ENCODE peak calls at places on chromosomes 13 and 19, in seven cellular contexts. One of them, this sample, is unnamed.
A peak's percentile ranks its signal among the peaks of the same experiment; 100 is the strongest.

GRCh38 chr13:105333416-105333815 is 1202.0 kb downstream of the EFNB2 start:
- DNase-seq in lung: no peak
- DNase-seq in SK-N-SH: no peak
- DNase-seq in upper lobe of left lung: no peak
- DNase-seq in mucosa of descending colon: no peak
- DNase-seq in progenitor cell of endocrine pancreas: no peak
- DNase-seq in tibial nerve: no peak
- DNase-seq in this sample: no peak

GRCh38 chr19:1130801-1131717 is 27.3 kb downstream of the GPX4 start:
- DNase-seq in lung: no peak
- DNase-seq in SK-N-SH: no peak
- DNase-seq in upper lobe of left lung: no peak
- DNase-seq in mucosa of descending colon: peak; percentile 85
- DNase-seq in progenitor cell of endocrine pancreas: no peak
- DNase-seq in tibial nerve: no peak
- DNase-seq in this sample: no peak

GRCh38 chr13:34588362-34588761 is 353.7 kb upstream of the NBEA start:
- DNase-seq in lung: no peak
- DNase-seq in SK-N-SH: no peak
- DNase-seq in upper lobe of left lung: no peak
- DNase-seq in mucosa of descending colon: no peak
- DNase-seq in progenitor cell of endocrine pancreas: no peak
- DNase-seq in tibial nerve: no peak
- DNase-seq in this sample: no peak

GRCh38 chr13:113636266-113636963 is 21.6 kb downstream of the ATP4B start:
- DNase-seq in lung: no peak
- DNase-seq in SK-N-SH: no peak
- DNase-seq in upper lobe of left lung: peak; percentile 4
- DNase-seq in mucosa of descending colon: no peak
- DNase-seq in progenitor cell of endocrine pancreas: no peak
- DNase-seq in tibial nerve: no peak
- DNase-seq in this sample: no peak

GRCh38 chr13:107025991-107026390 is 458.1 kb upstream of the ARGLU1 start:
- DNase-seq in lung: peak; percentile 39
- DNase-seq in SK-N-SH: no peak
- DNase-seq in upper lobe of left lung: peak; percentile 48
- DNase-seq in mucosa of descending colon: no peak
- DNase-seq in progenitor cell of endocrine pancreas: no peak
- DNase-seq in tibial nerve: no peak
- DNase-seq in this sample: no peak

GRCh38 chr19:4284974-4285373 is 5.9 kb downstream of the SHD start:
- DNase-seq in lung: no peak
- DNase-seq in SK-N-SH: no peak
- DNase-seq in upper lobe of left lung: no peak
- DNase-seq in mucosa of descending colon: no peak
- DNase-seq in progenitor cell of endocrine pancreas: no peak
- DNase-seq in tibial nerve: no peak
- DNase-seq in this sample: no peak

GRCh38 chr19:32453736-32454135 is 48.2 kb downstream of the DPY19L3 start:
- DNase-seq in lung: no peak
- DNase-seq in SK-N-SH: no peak
- DNase-seq in upper lobe of left lung: no peak
- DNase-seq in mucosa of descending colon: no peak
- DNase-seq in progenitor cell of endocrine pancreas: no peak
- DNase-seq in tibial nerve: no peak
- DNase-seq in this sample: no peak

GRCh38 chr19:39304701-39305571 is 8.7 kb downstream of the IFNL1 start:
- DNase-seq in lung: no peak
- DNase-seq in SK-N-SH: no peak
- DNase-seq in upper lobe of left lung: no peak
- DNase-seq in mucosa of descending colon: no peak
- DNase-seq in progenitor cell of endocrine pancreas: no peak
- DNase-seq in tibial nerve: no peak
- DNase-seq in this sample: no peak

GRCh38 chr13:113029487-113030258 is 60.7 kb downstream of the MCF2L start:
- DNase-seq in lung: no peak
- DNase-seq in SK-N-SH: peak; percentile 92
- DNase-seq in upper lobe of left lung: no peak
- DNase-seq in mucosa of descending colon: no peak
- DNase-seq in progenitor cell of endocrine pancreas: peak; percentile 79
- DNase-seq in tibial nerve: no peak
- DNase-seq in this sample: peak; percentile 86

GRCh38 chr19:29260477-29261317 is 47.7 kb upstream of the UQCRFS1 start:
- DNase-seq in lung: no peak
- DNase-seq in SK-N-SH: peak; percentile 52
- DNase-seq in upper lobe of left lung: no peak
- DNase-seq in mucosa of descending colon: no peak
- DNase-seq in progenitor cell of endocrine pancreas: peak; percentile 23
- DNase-seq in tibial nerve: no peak
- DNase-seq in this sample: peak; percentile 53

GRCh38 chr13:73842621-73843020 is 291.6 kb downstream of the KLF12 start:
- DNase-seq in lung: no peak
- DNase-seq in SK-N-SH: no peak
- DNase-seq in upper lobe of left lung: no peak
- DNase-seq in mucosa of descending colon: no peak
- DNase-seq in progenitor cell of endocrine pancreas: no peak
- DNase-seq in tibial nerve: no peak
- DNase-seq in this sample: no peak

GRCh38 chr19:55488986-55489710 is 912 bp downstream of the SSC5D start:
- DNase-seq in lung: no peak
- DNase-seq in SK-N-SH: peak; percentile 62
- DNase-seq in upper lobe of left lung: no peak
- DNase-seq in mucosa of descending colon: peak; percentile 50
- DNase-seq in progenitor cell of endocrine pancreas: no peak
- DNase-seq in tibial nerve: no peak
- DNase-seq in this sample: no peak

GRCh38 chr19:51476164-51476563 is 2.2 kb upstream of the CEACAM18 start:
- DNase-seq in lung: no peak
- DNase-seq in SK-N-SH: no peak
- DNase-seq in upper lobe of left lung: no peak
- DNase-seq in mucosa of descending colon: no peak
- DNase-seq in progenitor cell of endocrine pancreas: no peak
- DNase-seq in tibial nerve: no peak
- DNase-seq in this sample: no peak

GRCh38 chr19:51480590-51480989 is 2.3 kb downstream of the CEACAM18 start:
- DNase-seq in lung: no peak
- DNase-seq in SK-N-SH: no peak
- DNase-seq in upper lobe of left lung: no peak
- DNase-seq in mucosa of descending colon: no peak
- DNase-seq in progenitor cell of endocrine pancreas: peak; percentile 37
- DNase-seq in tibial nerve: no peak
- DNase-seq in this sample: peak; percentile 50

GRCh38 chr19:51477343-51477742 is 996 bp upstream of the CEACAM18 start:
- DNase-seq in lung: no peak
- DNase-seq in SK-N-SH: no peak
- DNase-seq in upper lobe of left lung: no peak
- DNase-seq in mucosa of descending colon: no peak
- DNase-seq in progenitor cell of endocrine pancreas: no peak
- DNase-seq in tibial nerve: no peak
- DNase-seq in this sample: no peak

GRCh38 chr19:51479531-51480331 is 1.4 kb downstream of the CEACAM18 start:
- DNase-seq in lung: no peak
- DNase-seq in SK-N-SH: no peak
- DNase-seq in upper lobe of left lung: no peak
- DNase-seq in mucosa of descending colon: no peak
- DNase-seq in progenitor cell of endocrine pancreas: no peak
- DNase-seq in tibial nerve: no peak
- DNase-seq in this sample: no peak

DNA sequence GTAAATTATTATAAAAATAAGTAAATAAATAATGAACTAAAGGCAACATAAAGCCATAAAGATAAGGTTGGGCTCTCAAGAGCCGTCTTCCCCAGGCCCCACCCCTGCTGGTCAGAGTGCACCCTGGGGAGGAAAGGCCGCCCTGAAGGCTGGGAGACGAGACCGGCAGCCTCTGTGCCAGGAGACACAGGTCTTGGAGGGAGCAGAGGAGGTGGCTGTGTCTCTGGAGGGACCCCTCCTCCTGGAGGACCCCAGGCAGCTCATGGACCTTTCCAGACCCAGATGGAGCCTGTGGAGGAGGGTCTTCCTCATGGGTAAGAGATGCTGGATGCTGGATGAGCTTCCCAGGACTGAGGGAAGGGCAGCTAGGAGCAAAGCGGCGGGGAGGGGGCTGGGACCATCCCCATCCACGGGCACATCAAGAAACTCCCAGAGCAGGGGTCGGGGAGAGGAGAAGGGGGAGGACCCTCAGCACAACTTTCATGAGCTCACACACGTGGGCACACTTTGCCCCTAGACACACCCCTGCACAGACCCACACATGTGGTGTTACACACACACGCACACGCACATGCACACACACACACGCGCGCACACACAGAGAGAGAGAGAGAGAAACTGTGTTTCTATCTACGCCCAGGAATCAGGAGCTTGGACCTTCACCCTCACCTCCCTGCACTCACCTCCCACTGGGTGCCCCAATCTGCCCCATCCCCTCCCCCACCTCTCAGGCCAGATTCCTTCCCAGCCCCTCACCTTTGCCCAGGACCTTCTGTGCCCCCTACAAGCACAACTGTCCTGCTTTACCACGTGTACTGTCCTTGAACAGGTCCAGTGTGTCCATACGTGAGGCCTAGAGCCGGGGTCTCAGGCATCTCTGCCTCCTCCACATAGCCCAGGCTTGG is at the start of gene CEACAM18:
- DNase-seq in lung: no peak
- DNase-seq in SK-N-SH: no peak
- DNase-seq in upper lobe of left lung: no peak
- DNase-seq in mucosa of descending colon: no peak
- DNase-seq in progenitor cell of endocrine pancreas: no peak
- DNase-seq in tibial nerve: no peak
- DNase-seq in this sample: no peak
- TF ChIP-seq CTCF in lung: no peak
- TF ChIP-seq CTCF in SK-N-SH: no peak
- TF ChIP-seq CTCF in upper lobe of left lung: no peak
- TF ChIP-seq CTCF in mucosa of descending colon: no peak
- TF ChIP-seq CTCF in progenitor cell of endocrine pancreas: no peak
- TF ChIP-seq CTCF in tibial nerve: no peak
- TF ChIP-seq CTCF in this sample: no peak

GRCh38 chr19:2782936-2783780 is at the start of gene SGTA:
- DNase-seq in lung: peak; percentile 98
- DNase-seq in SK-N-SH: peak; percentile 99
- DNase-seq in upper lobe of left lung: peak; percentile 99
- DNase-seq in mucosa of descending colon: peak; percentile 98
- DNase-seq in progenitor cell of endocrine pancreas: peak; percentile 96
- DNase-seq in tibial nerve: peak; percentile 99
- DNase-seq in this sample: peak; percentile 94
- TF ChIP-seq CTCF in lung: peak; percentile 55
- TF ChIP-seq CTCF in SK-N-SH: peak; percentile 38
- TF ChIP-seq CTCF in upper lobe of left lung: peak; percentile 67
- TF ChIP-seq CTCF in mucosa of descending colon: peak; percentile 43
- TF ChIP-seq CTCF in progenitor cell of endocrine pancreas: peak; percentile 48
- TF ChIP-seq CTCF in tibial nerve: peak; percentile 78
- TF ChIP-seq CTCF in this sample: peak; percentile 54

DNA sequence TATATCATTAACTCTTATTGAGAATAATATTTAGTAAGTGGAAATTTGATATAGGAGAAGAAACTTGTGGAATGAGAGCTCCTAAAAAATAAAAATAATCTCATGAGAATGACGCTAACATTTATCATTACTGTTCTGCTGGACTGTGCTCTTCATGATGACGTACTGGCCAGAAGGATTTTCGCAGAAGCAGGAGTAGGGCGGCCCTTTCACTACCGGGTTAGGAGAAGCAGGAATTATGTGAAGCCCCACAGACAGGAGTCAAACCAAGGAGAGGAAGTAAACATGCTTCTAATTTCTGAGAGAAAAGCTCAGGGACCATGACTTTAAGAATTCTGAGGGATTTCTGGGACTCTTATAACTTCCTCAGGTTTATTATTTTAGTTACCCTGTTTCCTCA is 195.1 kb downstream of the VWA8 start:
- DNase-seq in lung: no peak
- DNase-seq in SK-N-SH: no peak
- DNase-seq in upper lobe of left lung: no peak
- DNase-seq in mucosa of descending colon: no peak
- DNase-seq in progenitor cell of endocrine pancreas: no peak
- DNase-seq in tibial nerve: no peak
- DNase-seq in this sample: no peak
- TF ChIP-seq CTCF in lung: no peak
- TF ChIP-seq CTCF in SK-N-SH: no peak
- TF ChIP-seq CTCF in upper lobe of left lung: no peak
- TF ChIP-seq CTCF in mucosa of descending colon: no peak
- TF ChIP-seq CTCF in progenitor cell of endocrine pancreas: no peak
- TF ChIP-seq CTCF in tibial nerve: no peak
- TF ChIP-seq CTCF in this sample: no peak

GRCh38 chr13:85582890-85583289 is 216.3 kb downstream of the SLITRK6 start:
- DNase-seq in lung: no peak
- DNase-seq in SK-N-SH: no peak
- DNase-seq in upper lobe of left lung: no peak
- DNase-seq in mucosa of descending colon: no peak
- DNase-seq in progenitor cell of endocrine pancreas: no peak
- DNase-seq in tibial nerve: no peak
- DNase-seq in this sample: no peak
- TF ChIP-seq CTCF in lung: no peak
- TF ChIP-seq CTCF in SK-N-SH: no peak
- TF ChIP-seq CTCF in upper lobe of left lung: no peak
- TF ChIP-seq CTCF in mucosa of descending colon: no peak
- TF ChIP-seq CTCF in progenitor cell of endocrine pancreas: no peak
- TF ChIP-seq CTCF in tibial nerve: no peak
- TF ChIP-seq CTCF in this sample: no peak

DNA sequence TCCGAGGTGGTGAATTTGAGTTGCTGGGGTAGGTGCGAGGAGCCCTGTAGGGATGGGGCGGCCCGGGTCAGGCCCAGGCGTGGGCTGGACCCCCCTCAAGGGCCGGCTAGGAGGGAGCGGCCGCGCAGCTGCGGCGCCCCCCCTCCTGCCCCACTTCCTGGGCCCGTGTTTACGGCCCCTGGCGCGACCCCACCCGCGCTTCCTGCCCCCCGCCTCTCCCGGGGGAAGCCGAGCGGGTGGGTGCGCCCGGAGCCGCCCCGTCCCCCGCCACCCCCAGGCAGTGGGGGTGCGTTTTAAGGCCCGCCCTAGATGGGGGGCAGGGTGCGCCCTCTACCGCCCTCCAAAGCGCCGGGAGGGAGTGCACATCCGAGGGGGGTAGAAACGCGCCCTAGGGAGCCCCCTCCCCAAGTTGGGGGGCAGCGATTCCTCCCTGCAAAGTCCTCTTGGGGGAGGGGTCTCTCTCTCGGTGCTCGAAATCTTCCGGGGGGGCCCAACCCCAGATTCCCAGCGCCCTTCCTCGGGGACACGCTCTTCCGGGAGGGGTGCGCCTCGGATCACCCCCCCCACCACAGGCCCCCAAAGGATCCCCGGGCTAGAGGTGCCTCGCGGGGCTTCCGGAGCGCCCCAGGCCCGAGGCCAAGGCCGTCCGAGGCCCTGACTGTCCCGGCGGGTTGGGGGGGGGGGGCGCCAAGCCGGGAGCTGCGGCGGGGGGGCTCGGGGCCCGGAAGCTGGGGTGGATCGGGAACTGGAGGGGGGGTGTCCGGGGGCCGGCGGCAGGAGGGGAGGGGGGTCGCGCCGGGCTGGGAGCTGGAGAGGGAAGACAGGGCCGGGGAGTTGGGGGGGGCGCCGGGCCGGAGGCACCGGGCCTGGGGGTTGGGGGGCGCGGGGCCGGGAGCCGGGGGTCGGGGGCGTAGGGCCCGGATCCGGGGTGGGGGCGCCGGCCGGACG is 807 bp downstream of the TLE5 start:
- DNase-seq in lung: no peak
- DNase-seq in SK-N-SH: peak; percentile 86
- DNase-seq in upper lobe of left lung: peak; percentile 51
- DNase-seq in mucosa of descending colon: peak; percentile 89
- DNase-seq in progenitor cell of endocrine pancreas: no peak
- DNase-seq in tibial nerve: no peak
- DNase-seq in this sample: no peak
- TF ChIP-seq CTCF in lung: no peak
- TF ChIP-seq CTCF in SK-N-SH: peak; percentile 44
- TF ChIP-seq CTCF in upper lobe of left lung: peak; percentile 32
- TF ChIP-seq CTCF in mucosa of descending colon: no peak
- TF ChIP-seq CTCF in progenitor cell of endocrine pancreas: no peak
- TF ChIP-seq CTCF in tibial nerve: peak; percentile 59
- TF ChIP-seq CTCF in this sample: peak; percentile 43

This sample was measured in neural crest cell.